ENCODE peak calls at places on chromosomes 4 and X, in four cellular contexts. X, F, D and S are unnamed samples.

GRCh38 chr4:103424853-103425252 is 226.7 kb upstream of the CENPE start:
- DNase-seq in X (peak; percentile 33), F (no peak), D (no peak), S (no peak)

GRCh38 chrX:47189906-47190305 is 3.7 kb upstream of the UBA1 start:
- DNase-seq in X (no peak), F (no peak), D (no peak), S (no peak)

GRCh38 chr4:77184018-77184417 is 27.0 kb downstream of the CCNG2 start:
- DNase-seq in X (no peak), F (no peak), D (no peak), S (no peak)

GRCh38 chrX:44223150-44223549 is 120.3 kb downstream of the EFHC2 start:
- DNase-seq in X (no peak), F (peak; percentile 1), D (no peak), S (no peak)

GRCh38 chr4:102454981-102455690 is 46.0 kb upstream of the NFKB1 start:
- DNase-seq in X (no peak), F (no peak), D (no peak), S (no peak)

GRCh38 chr4:5885733-5886132 is 7.2 kb downstream of the CRMP1 start:
- DNase-seq in X (no peak), F (no peak), D (no peak), S (no peak)

GRCh38 chrX:126065901-126066660 is 100.0 kb downstream of the DCAF12L2 start:
- DNase-seq in X (no peak), F (no peak), D (no peak), S (no peak)

GRCh38 chr4:142777045-142777743 is 68.9 kb downstream of the INPP4B start:
- DNase-seq in X (no peak), F (no peak), D (no peak), S (no peak)

GRCh38 chr4:78864405-78865024 is 74.7 kb downstream of the PAQR3 start:
- DNase-seq in X (peak; percentile 31), F (no peak), D (no peak), S (no peak)

GRCh38 chr4:10981611-10982010 is 297.0 kb upstream of the CLNK start:
- DNase-seq in X (no peak), F (no peak), D (no peak), S (no peak)

GRCh38 chr4:110287130-110287529 is 88.7 kb upstream of the ELOVL6 start:
- DNase-seq in X (no peak), F (peak; percentile 24), D (peak; percentile 18), S (peak; percentile 42)